ENCODE peak calls at places on chromosomes 13 and 19, in six cellular contexts. C, O, T, K, M and X are unnamed samples.

GRCh38 chr19:44931541-44931940 is 10.5 kb upstream of the APOC4 start:
- DNase-seq in C (no peak), O (no peak), T (no peak), K (no peak), M (no peak), X (no peak)

GRCh38 chr19:47779524-47780214 is 1.2 kb downstream of the SELENOW start:
- DNase-seq in C (peak; percentile 66), O (no peak), T (no peak), K (peak; percentile 92), M (no peak), X (no peak)

GRCh38 chr19:2270157-2270571 is 11.8 kb downstream of the PEAK3 start:
- DNase-seq in C (no peak), O (peak; percentile 46), T (no peak), K (peak; percentile 84), M (no peak), X (no peak)

GRCh38 chr13:73708393-73708985 is 425.7 kb downstream of the KLF12 start:
- DNase-seq in C (no peak), O (peak; percentile 50), T (peak; percentile 45), K (no peak), M (peak; percentile 46), X (peak; percentile 48)

GRCh38 chr19:17946965-17947784 is 14.4 kb downstream of the CCDC124 start:
- DNase-seq in C (no peak), O (peak; percentile 43), T (no peak), K (no peak), M (no peak), X (peak; percentile 73)

GRCh38 chr19:51595776-51596175 is 24.7 kb downstream of the ZNF175 start:
- DNase-seq in C (no peak), O (no peak), T (no peak), K (no peak), M (no peak), X (no peak)

GRCh38 chr19:4830332-4830731 is 1.2 kb downstream of the TICAM1 start:
- DNase-seq in C (no peak), O (no peak), T (no peak), K (no peak), M (no peak), X (no peak)

GRCh38 chr19:18785179-18786124 is 5.7 kb downstream of the COMP start:
- DNase-seq in C (peak; percentile 73), O (peak; percentile 67), T (peak; percentile 43), K (no peak), M (peak; percentile 23), X (peak; percentile 94)

GRCh38 chr13:93505104-93505952 is 278.7 kb downstream of the GPC6 start:
- DNase-seq in C (no peak), O (no peak), T (no peak), K (no peak), M (no peak), X (no peak)

GRCh38 chr19:29873024-29873800 is 61.4 kb downstream of the CCNE1 start:
- DNase-seq in C (peak; percentile 65), O (peak; percentile 71), T (no peak), K (peak; percentile 76), M (no peak), X (peak; percentile 85)

GRCh38 chr13:41603917-41604316 is 146.6 kb downstream of the RGCC start:
- DNase-seq in C (no peak), O (no peak), T (no peak), K (no peak), M (no peak), X (no peak)

GRCh38 chr19:802888-803561 is 5.8 kb downstream of the PTBP1 start:
- DNase-seq in C (no peak), O (no peak), T (no peak), K (no peak), M (no peak), X (no peak)

GRCh38 chr13:110444226-110444653 is 117.3 kb downstream of the RAB20 start:
- DNase-seq in C (no peak), O (no peak), T (no peak), K (peak; percentile 69), M (no peak), X (peak; percentile 47)

GRCh38 chr13:34006011-34006410 is 188.1 kb downstream of the RFC3 start:
- DNase-seq in C (no peak), O (no peak), T (no peak), K (no peak), M (no peak), X (no peak)

GRCh38 chr19:30864460-30865215 is 484.6 kb downstream of the TSHZ3 start:
- DNase-seq in C (no peak), O (no peak), T (no peak), K (no peak), M (no peak), X (no peak)

GRCh38 chr19:55647732-55648656 is at the start of gene CCDC106:
- DNase-seq in C (peak; percentile 72), O (peak; percentile 66), T (peak; percentile 57), K (no peak), M (peak; percentile 83), X (peak; percentile 57)